ENCODE peak calls at places on chromosomes 3 and 15, in six cellular contexts. One of them, this sample, is unnamed.

GRCh38 chr15:82966671-82967071 is 14.2 kb upstream of the HOMER2 start:
- DNase-seq in GM23338: no peak
- DNase-seq in HepG2: no peak
- DNase-seq in PC-3: no peak
- DNase-seq in GM23248: no peak
- DNase-seq in SK-N-SH: no peak
- DNase-seq in this sample: no peak

GRCh38 chr3:43024183-43024865 is 45.2 kb downstream of the GASK1A start:
- DNase-seq in GM23338: no peak
- DNase-seq in HepG2: no peak
- DNase-seq in PC-3: no peak
- DNase-seq in GM23248: no peak
- DNase-seq in SK-N-SH: no peak
- DNase-seq in this sample: no peak

GRCh38 chr3:45275006-45275704 is 49.1 kb upstream of the TMEM158 start:
- DNase-seq in GM23338: peak
- DNase-seq in HepG2: no peak
- DNase-seq in PC-3: no peak
- DNase-seq in GM23248: no peak
- DNase-seq in SK-N-SH: no peak
- DNase-seq in this sample: no peak

GRCh38 chr3:177811111-177811510 is 613.8 kb upstream of the TBL1XR1 start:
- DNase-seq in GM23338: no peak
- DNase-seq in HepG2: no peak
- DNase-seq in PC-3: no peak
- DNase-seq in GM23248: no peak
- DNase-seq in SK-N-SH: no peak
- DNase-seq in this sample: no peak

GRCh38 chr3:52872245-52872644 is 25.1 kb downstream of the STIMATE start:
- DNase-seq in GM23338: no peak
- DNase-seq in HepG2: no peak
- DNase-seq in PC-3: no peak
- DNase-seq in GM23248: no peak
- DNase-seq in SK-N-SH: no peak
- DNase-seq in this sample: no peak

GRCh38 chr3:50637012-50637411 is 20.1 kb downstream of the MAPKAPK3 start:
- DNase-seq in GM23338: peak
- DNase-seq in HepG2: no peak
- DNase-seq in PC-3: no peak
- DNase-seq in GM23248: no peak
- DNase-seq in SK-N-SH: no peak
- DNase-seq in this sample: no peak

GRCh38 chr3:49276475-49277356 is at the start of gene C3orf62:
- DNase-seq in GM23338: peak
- DNase-seq in HepG2: no peak
- DNase-seq in PC-3: peak
- DNase-seq in GM23248: peak
- DNase-seq in SK-N-SH: peak
- DNase-seq in this sample: no peak

GRCh38 chr3:140252812-140253656 is 318.0 kb downstream of the CLSTN2 start:
- DNase-seq in GM23338: no peak
- DNase-seq in HepG2: no peak
- DNase-seq in PC-3: no peak
- DNase-seq in GM23248: no peak
- DNase-seq in SK-N-SH: no peak
- DNase-seq in this sample: no peak

GRCh38 chr3:86229086-86229774 is 761.7 kb downstream of the VGLL3 start:
- DNase-seq in GM23338: no peak
- DNase-seq in HepG2: no peak
- DNase-seq in PC-3: no peak
- DNase-seq in GM23248: no peak
- DNase-seq in SK-N-SH: no peak
- DNase-seq in this sample: no peak
- H2AFZ ChIP-seq in GM23338: no peak
- H2AFZ ChIP-seq in HepG2: no peak
- H2AFZ ChIP-seq in PC-3: no peak
- H2AFZ ChIP-seq in GM23248: no peak
- H2AFZ ChIP-seq in SK-N-SH: no peak
- H2AFZ ChIP-seq in this sample: peak

DNA sequence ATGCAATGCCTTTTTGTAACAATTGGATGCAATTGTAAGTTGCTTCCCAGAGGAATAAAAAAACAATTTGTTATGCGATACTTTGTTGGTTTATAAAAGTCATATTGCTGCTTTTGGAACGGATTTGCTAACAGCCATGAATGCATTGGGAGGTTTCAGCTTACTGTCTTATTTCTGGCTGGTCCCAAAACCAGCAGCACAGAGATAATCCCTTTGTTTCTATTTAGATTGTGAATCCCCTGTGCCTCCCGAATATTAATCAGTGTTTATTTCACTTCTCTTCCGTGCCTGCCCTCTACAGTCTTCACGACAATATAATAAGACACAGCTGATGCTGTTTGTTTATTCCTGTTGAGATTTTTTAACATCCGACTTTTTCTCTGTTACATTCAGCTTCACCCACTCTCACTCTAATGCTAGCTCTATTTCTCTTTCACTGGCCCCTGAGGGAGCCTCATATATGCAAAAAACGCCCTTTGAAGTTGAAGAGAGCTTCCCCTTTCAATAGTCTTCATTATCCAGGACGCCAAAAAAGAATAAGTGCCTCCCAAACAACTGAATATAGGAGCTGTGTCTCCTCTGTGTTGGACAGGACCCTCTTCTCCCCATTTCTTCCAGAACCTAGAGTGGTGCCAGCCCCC is 995.2 kb downstream of the ROBO2 start:
- DNase-seq in GM23338: peak
- DNase-seq in HepG2: no peak
- DNase-seq in PC-3: no peak
- DNase-seq in GM23248: no peak
- DNase-seq in SK-N-SH: no peak
- DNase-seq in this sample: no peak
- H3K4me3 ChIP-seq in GM23338: peak
- H3K4me3 ChIP-seq in HepG2: no peak
- H3K4me3 ChIP-seq in PC-3: no peak
- H3K4me3 ChIP-seq in GM23248: no peak
- H3K4me3 ChIP-seq in SK-N-SH: no peak
- H3K4me3 ChIP-seq in this sample: no peak

GRCh38 chr3:159764211-159765024 is 224.2 kb upstream of the IL12A start:
- DNase-seq in GM23338: no peak
- DNase-seq in HepG2: no peak
- DNase-seq in PC-3: no peak
- DNase-seq in GM23248: peak
- DNase-seq in SK-N-SH: peak
- DNase-seq in this sample: no peak
- H2AFZ ChIP-seq in GM23338: peak
- H2AFZ ChIP-seq in HepG2: no peak
- H2AFZ ChIP-seq in PC-3: peak
- H2AFZ ChIP-seq in GM23248: peak
- H2AFZ ChIP-seq in SK-N-SH: peak
- H2AFZ ChIP-seq in this sample: peak

GRCh38 chr15:55518641-55519040 is 10.6 kb upstream of the DNAAF4 start:
- DNase-seq in GM23338: no peak
- DNase-seq in HepG2: no peak
- DNase-seq in PC-3: no peak
- DNase-seq in GM23248: peak
- DNase-seq in SK-N-SH: no peak
- DNase-seq in this sample: no peak

GRCh38 chr15:55515991-55516776 is 8.2 kb upstream of the DNAAF4 start:
- DNase-seq in GM23338: peak
- DNase-seq in HepG2: no peak
- DNase-seq in PC-3: no peak
- DNase-seq in GM23248: no peak
- DNase-seq in SK-N-SH: no peak
- DNase-seq in this sample: no peak

GRCh38 chr15:55514414-55514850 is 6.4 kb upstream of the DNAAF4 start:
- DNase-seq in GM23338: no peak
- DNase-seq in HepG2: no peak
- DNase-seq in PC-3: peak
- DNase-seq in GM23248: no peak
- DNase-seq in SK-N-SH: no peak
- DNase-seq in this sample: peak

GRCh38 chr15:55518009-55518408 is 10.0 kb upstream of the DNAAF4 start:
- DNase-seq in GM23338: no peak
- DNase-seq in HepG2: no peak
- DNase-seq in PC-3: no peak
- DNase-seq in GM23248: no peak
- DNase-seq in SK-N-SH: no peak
- DNase-seq in this sample: no peak

GRCh38 chr15:55513125-55513524 is 5.1 kb upstream of the DNAAF4 start:
- DNase-seq in GM23338: no peak
- DNase-seq in HepG2: no peak
- DNase-seq in PC-3: no peak
- DNase-seq in GM23248: no peak
- DNase-seq in SK-N-SH: no peak
- DNase-seq in this sample: no peak
- H3K4me3 ChIP-seq in GM23338: no peak
- H3K4me3 ChIP-seq in HepG2: no peak
- H3K4me3 ChIP-seq in PC-3: no peak
- H3K4me3 ChIP-seq in GM23248: no peak
- H3K4me3 ChIP-seq in SK-N-SH: no peak
- H3K4me3 ChIP-seq in this sample: peak

GRCh38 chr15:99432271-99433025 is 133.3 kb upstream of the MEF2A start:
- DNase-seq in GM23338: no peak
- DNase-seq in HepG2: no peak
- DNase-seq in PC-3: no peak
- DNase-seq in GM23248: no peak
- DNase-seq in SK-N-SH: no peak
- DNase-seq in this sample: no peak
- H2AFZ ChIP-seq in GM23338: no peak
- H2AFZ ChIP-seq in HepG2: no peak
- H2AFZ ChIP-seq in PC-3: no peak
- H2AFZ ChIP-seq in GM23248: peak
- H2AFZ ChIP-seq in SK-N-SH: no peak
- H2AFZ ChIP-seq in this sample: no peak

DNA sequence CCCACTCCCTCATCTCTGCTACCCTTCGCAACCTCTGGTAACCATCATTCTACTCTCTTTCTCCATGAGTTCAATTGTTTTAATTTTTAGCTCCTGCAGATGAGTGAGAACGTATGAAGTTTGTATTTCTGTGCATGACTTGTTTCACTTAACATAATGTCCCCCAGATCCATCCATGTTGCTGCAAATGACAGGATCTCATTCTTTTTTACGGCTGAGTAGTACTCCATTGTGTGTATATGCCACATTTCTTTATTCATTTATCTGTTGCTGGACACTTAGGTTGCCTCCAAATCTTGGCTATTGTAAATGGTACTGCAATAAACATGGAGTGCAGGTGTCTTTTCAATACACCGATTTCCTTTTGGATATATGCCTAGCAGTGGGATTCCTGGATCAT is 12.1 kb downstream of the GALK2 start:
- DNase-seq in GM23338: no peak
- DNase-seq in HepG2: no peak
- DNase-seq in PC-3: no peak
- DNase-seq in GM23248: no peak
- DNase-seq in SK-N-SH: no peak
- DNase-seq in this sample: no peak
- H3K4me3 ChIP-seq in GM23338: no peak
- H3K4me3 ChIP-seq in HepG2: no peak
- H3K4me3 ChIP-seq in PC-3: no peak
- H3K4me3 ChIP-seq in GM23248: no peak
- H3K4me3 ChIP-seq in SK-N-SH: no peak
- H3K4me3 ChIP-seq in this sample: no peak

GRCh38 chr15:50181206-50181982 is 602 bp upstream of the SLC27A2 start:
- DNase-seq in GM23338: peak
- DNase-seq in HepG2: no peak
- DNase-seq in PC-3: no peak
- DNase-seq in GM23248: no peak
- DNase-seq in SK-N-SH: peak
- DNase-seq in this sample: no peak

GRCh38 chr15:50182233-50183013 is 427 bp downstream of the SLC27A2 start:
- DNase-seq in GM23338: peak
- DNase-seq in HepG2: no peak
- DNase-seq in PC-3: no peak
- DNase-seq in GM23248: peak
- DNase-seq in SK-N-SH: peak
- DNase-seq in this sample: no peak

GRCh38 chr15:50181983-50182232 is at the start of gene SLC27A2:
- DNase-seq in GM23338: peak
- DNase-seq in HepG2: no peak
- DNase-seq in PC-3: peak
- DNase-seq in GM23248: no peak
- DNase-seq in SK-N-SH: peak
- DNase-seq in this sample: peak

GRCh38 chr15:50180578-50180977 is 1.4 kb upstream of the SLC27A2 start:
- DNase-seq in GM23338: no peak
- DNase-seq in HepG2: no peak
- DNase-seq in PC-3: no peak
- DNase-seq in GM23248: no peak
- DNase-seq in SK-N-SH: no peak
- DNase-seq in this sample: no peak

DNA sequence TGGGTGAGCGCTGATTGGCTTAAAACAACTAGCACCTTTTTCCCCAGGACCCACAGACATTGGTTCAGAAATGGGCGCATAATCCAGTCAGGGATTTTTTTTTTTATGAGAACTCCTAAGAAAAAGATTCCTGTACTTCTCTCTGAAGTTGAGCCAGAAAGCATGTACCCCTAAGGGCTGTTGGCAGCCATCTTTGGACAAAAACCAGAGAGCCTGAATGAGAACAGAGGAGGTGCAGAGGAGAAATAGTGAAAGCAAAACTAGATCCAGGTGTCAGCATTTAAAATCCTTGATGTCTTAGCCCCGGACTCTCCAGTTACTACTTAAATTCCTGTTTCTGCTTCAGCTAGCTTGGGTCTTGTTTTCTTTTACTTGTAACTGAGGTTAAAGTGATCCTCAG is 1.9 kb upstream of the SLC27A2 start:
- DNase-seq in GM23338: no peak
- DNase-seq in HepG2: no peak
- DNase-seq in PC-3: no peak
- DNase-seq in GM23248: no peak
- DNase-seq in SK-N-SH: no peak
- DNase-seq in this sample: no peak
- H2AFZ ChIP-seq in GM23338: peak
- H2AFZ ChIP-seq in HepG2: no peak
- H2AFZ ChIP-seq in PC-3: no peak
- H2AFZ ChIP-seq in GM23248: no peak
- H2AFZ ChIP-seq in SK-N-SH: no peak
- H2AFZ ChIP-seq in this sample: no peak

GRCh38 chr3:16917980-16918682 is 33.4 kb downstream of the PLCL2 start:
- DNase-seq in GM23338: no peak
- DNase-seq in HepG2: no peak
- DNase-seq in PC-3: no peak
- DNase-seq in GM23248: no peak
- DNase-seq in SK-N-SH: no peak
- DNase-seq in this sample: no peak

GRCh38 chr3:16927485-16927884 is 42.7 kb downstream of the PLCL2 start:
- DNase-seq in GM23338: no peak
- DNase-seq in HepG2: no peak
- DNase-seq in PC-3: peak
- DNase-seq in GM23248: no peak
- DNase-seq in SK-N-SH: no peak
- DNase-seq in this sample: no peak

GRCh38 chr3:16928386-16929132 is 43.8 kb downstream of the PLCL2 start:
- DNase-seq in GM23338: no peak
- DNase-seq in HepG2: no peak
- DNase-seq in PC-3: no peak
- DNase-seq in GM23248: no peak
- DNase-seq in SK-N-SH: no peak
- DNase-seq in this sample: no peak

GRCh38 chr3:16918683-16919025 is 33.9 kb downstream of the PLCL2 start:
- DNase-seq in GM23338: no peak
- DNase-seq in HepG2: no peak
- DNase-seq in PC-3: no peak
- DNase-seq in GM23248: no peak
- DNase-seq in SK-N-SH: no peak
- DNase-seq in this sample: no peak

GRCh38 chr3:16923112-16923511 is 38.4 kb downstream of the PLCL2 start:
- DNase-seq in GM23338: peak
- DNase-seq in HepG2: no peak
- DNase-seq in PC-3: no peak
- DNase-seq in GM23248: no peak
- DNase-seq in SK-N-SH: no peak
- DNase-seq in this sample: no peak
- H3K4me3 ChIP-seq in GM23338: no peak
- H3K4me3 ChIP-seq in HepG2: no peak
- H3K4me3 ChIP-seq in PC-3: no peak
- H3K4me3 ChIP-seq in GM23248: no peak
- H3K4me3 ChIP-seq in SK-N-SH: no peak
- H3K4me3 ChIP-seq in this sample: no peak